ENCODE peak calls at places on chromosome 2, in four cellular contexts. G is NCI-H2081; I is CD4-positive, alpha-beta memory T cell; K is RPMI7951. Z is an unnamed sample.

GRCh38 chr2:85797263-85797660 is 43.5 kb downstream of the ATOH8 start:
- DNase-seq in G (no peak), I (no peak), K (no peak), Z (no peak)

GRCh38 chr2:25063876-25064660 is 22.2 kb downstream of the EFR3B start:
- DNase-seq in G (no peak), I (no peak), K (no peak), Z (no peak)

GRCh38 chr2:10288606-10289005 is 14.1 kb upstream of the HPCAL1 start:
- DNase-seq in G (no peak), I (no peak), K (no peak), Z (no peak)

GRCh38 chr2:96887419-96888081 is 17.7 kb upstream of the SEMA4C start:
- DNase-seq in G (no peak), I (no peak), K (no peak), Z (no peak)

GRCh38 chr2:224421065-224421464 is 19.2 kb upstream of the FAM124B start:
- DNase-seq in G (no peak), I (no peak), K (no peak), Z (no peak)

GRCh38 chr2:190441564-190441963 is 33.4 kb downstream of the MFSD6 start:
- DNase-seq in G (no peak), I (no peak), K (no peak), Z (no peak)

GRCh38 chr2:26579723-26580040 is 61.5 kb downstream of the CIB4 start:
- DNase-seq in G (no peak), I (no peak), K (no peak), Z (no peak)

GRCh38 chr2:32172870-32173269 is 7.2 kb downstream of the SLC30A6 start:
- DNase-seq in G (no peak), I (no peak), K (no peak), Z (no peak)

GRCh38 chr2:213545481-213545880 is 261.2 kb downstream of the SPAG16 start:
- DNase-seq in G (no peak), I (no peak), K (no peak), Z (no peak)

GRCh38 chr2:199468561-199469513 is 11.1 kb upstream of the SATB2 start:
- DNase-seq in G (no peak), I (no peak), K (no peak), Z (no peak)

GRCh38 chr2:64914735-64915509 is 74.3 kb upstream of the SLC1A4 start:
- DNase-seq in G (no peak), I (no peak), K (no peak), Z (peak)

GRCh38 chr2:8424997-8425900 is 256.6 kb upstream of the ID2 start:
- DNase-seq in G (no peak), I (no peak), K (no peak), Z (no peak)

GRCh38 chr2:55901322-55901721 is 22.3 kb downstream of the EFEMP1 start:
- DNase-seq in G (no peak), I (no peak), K (peak), Z (no peak)

GRCh38 chr2:15145046-15145817 is 415.9 kb downstream of the NBAS start:
- DNase-seq in G (no peak), I (no peak), K (peak), Z (no peak)

GRCh38 chr2:85457877-85458316 is 39.4 kb downstream of the SH2D6 start:
- DNase-seq in G (peak), I (no peak), K (peak), Z (no peak)

GRCh38 chr2:195639238-195639858 is 17.7 kb upstream of the SLC39A10 start:
- DNase-seq in G (no peak), I (no peak), K (no peak), Z (no peak)

GRCh38 chr2:113077921-113078320 is 10.2 kb downstream of the IL1F10 start:
- DNase-seq in G (no peak), I (no peak), K (peak), Z (no peak)

GRCh38 chr2:161412346-161412745 is 3.8 kb upstream of the TBR1 start:
- DNase-seq in G (no peak), I (no peak), K (peak), Z (no peak)

GRCh38 chr2:6941299-6942046 is 24.3 kb downstream of the RNF144A start:
- DNase-seq in G (no peak), I (no peak), K (no peak), Z (no peak)

GRCh38 chr2:18149660-18150246 is 271.3 kb downstream of the KCNS3 start:
- DNase-seq in G (peak), I (no peak), K (peak), Z (no peak)

GRCh38 chr2:58971511-58971910 is 730.4 kb upstream of the FANCL start:
- DNase-seq in G (no peak), I (no peak), K (no peak), Z (no peak)

GRCh38 chr2:36330456-36331395 is 24.9 kb upstream of the CRIM1 start:
- DNase-seq in G (no peak), I (no peak), K (no peak), Z (no peak)

GRCh38 chr2:240627736-240628506 is 2.6 kb downstream of the GPR35 start:
- DNase-seq in G (no peak), I (no peak), K (no peak), Z (no peak)

GRCh38 chr2:36613801-36614200 is 15.8 kb upstream of the FEZ2 start:
- DNase-seq in G (no peak), I (no peak), K (no peak), Z (no peak)

GRCh38 chr2:71282493-71282892 is 49.1 kb upstream of the ZNF638 start:
- DNase-seq in G (no peak), I (no peak), K (peak), Z (no peak)

GRCh38 chr2:239139566-239139965 is 261.3 kb downstream of the HDAC4 start:
- DNase-seq in G (no peak), I (no peak), K (no peak), Z (no peak)

GRCh38 chr2:37561615-37562569 is 109.5 kb downstream of the CDC42EP3 start:
- DNase-seq in G (no peak), I (no peak), K (peak), Z (no peak)

GRCh38 chr2:145066795-145067194 is 546.9 kb upstream of the ZEB2 start:
- DNase-seq in G (no peak), I (no peak), K (no peak), Z (no peak)

GRCh38 chr2:168194784-168195522 is 52.4 kb downstream of the STK39 start:
- DNase-seq in G (no peak), I (peak), K (peak), Z (peak)

GRCh38 chr2:198036029-198036879 is 231.9 kb downstream of the PLCL1 start:
- DNase-seq in G (no peak), I (no peak), K (no peak), Z (no peak)

GRCh38 chr2:228700638-228701037 is 519.2 kb upstream of the SPHKAP start:
- DNase-seq in G (no peak), I (no peak), K (peak), Z (no peak)

Z was measured in DND-41.